ENCODE peak calls at places on chromosomes 1 and 21, in five cellular contexts. S is RWPE2, D is H9, Q is breast epithelium, V is pancreas. N is an unnamed sample.

GRCh38 chr1:8094481-8095241 is 68.6 kb upstream of the ERRFI1 start:
- DNase-seq in V (no peak), D (no peak), S (no peak), Q (no peak), N (no peak)

GRCh38 chr21:38712076-38712475 is 93.7 kb upstream of the ETS2 start:
- DNase-seq in V (no peak), S (no peak), D (peak; percentile 78), Q (no peak), N (no peak)

GRCh38 chr21:27339902-27340301 is 373.0 kb upstream of the ADAMTS5 start:
- DNase-seq in D (no peak), V (no peak), Q (no peak), S (no peak), N (no peak)

GRCh38 chr1:30148676-30149075 is 574.7 kb downstream of the MATN1 start:
- DNase-seq in Q (no peak), S (no peak), V (no peak), D (no peak), N (no peak)

GRCh38 chr1:223838125-223838854 is 7.5 kb downstream of the TP53BP2 start:
- DNase-seq in Q (no peak), D (no peak), V (no peak), S (no peak), N (no peak)

GRCh38 chr1:226201029-226201593 is 14.6 kb upstream of the ACBD3 start:
- DNase-seq in S (no peak), Q (no peak), D (peak; percentile 65), V (no peak), N (no peak)

GRCh38 chr1:227897704-227898438 is 49.9 kb downstream of the WNT9A start:
- DNase-seq in S (peak; percentile 11), D (peak; percentile 19), V (no peak), Q (peak; percentile 13), N (no peak)

GRCh38 chr1:3313579-3313955 is 140.9 kb upstream of the ARHGEF16 start:
- DNase-seq in D (peak; percentile 46), Q (peak; percentile 83), S (no peak), V (peak; percentile 80), N (peak; percentile 88)

GRCh38 chr1:10629091-10629815 is 154.5 kb downstream of the PEX14 start:
- DNase-seq in D (no peak), V (peak; percentile 71), Q (no peak), S (peak; percentile 61), N (no peak)

GRCh38 chr1:61083799-61084385 is 1.5 kb downstream of the NFIA start:
- DNase-seq in V (no peak), Q (no peak), S (no peak), D (no peak), N (no peak)

GRCh38 chr21:35016517-35017188 is 32.4 kb downstream of the RUNX1 start:
- DNase-seq in S (no peak), V (no peak), Q (no peak), D (no peak), N (no peak)

GRCh38 chr21:29481081-29481480 is 182.4 kb downstream of the BACH1 start:
- DNase-seq in S (no peak), Q (no peak), D (no peak), V (no peak), N (no peak)

GRCh38 chr1:40783001-40783905 is at the start of gene KCNQ4:
- DNase-seq in S (no peak), V (peak; percentile 75), D (peak; percentile 73), Q (peak; percentile 56), N (peak; percentile 73)

GRCh38 chr1:234533034-234533571 is 54.1 kb upstream of the TARBP1 start:
- DNase-seq in S (peak; percentile 66), V (no peak), D (no peak), Q (peak; percentile 60), N (peak; percentile 88)

GRCh38 chr1:168821434-168821833 is 92.4 kb upstream of the DPT start:
- DNase-seq in S (no peak), V (no peak), D (no peak), Q (no peak), N (no peak)

GRCh38 chr1:46128336-46128735 is 4.1 kb downstream of the PIK3R3 start:
- DNase-seq in D (no peak), Q (no peak), V (no peak), S (no peak), N (no peak)

GRCh38 chr1:205506409-205507196 is 2.1 kb downstream of the CDK18 start:
- DNase-seq in V (no peak), D (no peak), S (no peak), Q (no peak), N (no peak)

GRCh38 chr1:154557939-154558609 is 388 bp downstream of the UBE2Q1 start:
- DNase-seq in S (no peak), D (no peak), V (peak; percentile 87), Q (peak; percentile 53), N (peak; percentile 48)

GRCh38 chr1:43238104-43238503 is 31.7 kb upstream of the TMEM125 start:
- DNase-seq in V (no peak), Q (peak; percentile 32), D (peak; percentile 80), S (no peak), N (peak; percentile 57)

GRCh38 chr1:23548704-23549143 is 10.6 kb downstream of the ID3 start:
- DNase-seq in D (peak; percentile 63), V (no peak), Q (no peak), S (no peak), N (peak; percentile 67)

GRCh38 chr1:29136463-29136915 is 12.8 kb upstream of the TMEM200B start:
- DNase-seq in D (no peak), S (no peak), Q (no peak), V (peak; percentile 69), N (no peak)

GRCh38 chr21:43903451-43904091 is 38.5 kb downstream of the AGPAT3 start:
- DNase-seq in V (no peak), D (no peak), Q (no peak), S (no peak), N (peak; percentile 66)

GRCh38 chr1:158035976-158036583 is 42.6 kb downstream of the KIRREL1 start:
- DNase-seq in V (no peak), D (no peak), Q (no peak), S (no peak), N (no peak)

GRCh38 chr1:209402697-209403096 is 180.8 kb upstream of the CAMK1G start:
- DNase-seq in Q (no peak), S (no peak), V (no peak), D (no peak), N (no peak)

GRCh38 chr1:209405183-209405823 is 178.2 kb upstream of the CAMK1G start:
- DNase-seq in V (no peak), Q (no peak), D (no peak), S (no peak), N (no peak)

GRCh38 chr1:209403921-209404320 is 179.6 kb upstream of the CAMK1G start:
- DNase-seq in V (no peak), Q (no peak), D (no peak), S (no peak), N (no peak)

GRCh38 chr1:209404577-209404976 is 178.9 kb upstream of the CAMK1G start:
- DNase-seq in D (no peak), Q (peak; percentile 54), V (no peak), S (no peak), N (no peak)

DNA sequence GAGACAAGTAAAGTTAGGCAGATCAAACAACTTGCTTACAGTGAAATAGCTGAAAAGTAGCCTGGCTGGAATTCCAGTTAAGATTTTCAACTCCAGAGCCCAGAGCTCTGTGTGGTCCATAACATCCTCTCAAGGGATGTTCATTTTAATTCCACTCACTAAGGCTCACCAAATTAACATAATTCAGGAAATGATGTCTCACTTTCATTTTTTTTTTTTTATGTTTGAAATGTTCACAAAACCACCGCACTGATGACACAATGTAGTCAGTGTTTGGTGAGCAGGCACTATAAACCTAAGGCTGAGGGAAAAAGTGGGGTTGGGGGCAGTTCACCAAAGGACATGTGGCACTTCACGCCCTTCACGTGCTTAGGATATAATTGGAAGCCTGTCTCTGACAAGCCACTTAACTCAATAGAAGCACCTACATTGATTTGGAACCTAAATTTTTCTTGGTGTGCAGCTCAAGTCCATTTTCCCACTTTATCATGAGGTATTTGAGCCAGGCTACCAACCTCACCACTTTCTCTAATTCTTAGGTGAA is 177.3 kb upstream of the CAMK1G start:
- DNase-seq in S (no peak), Q (no peak), D (no peak), V (no peak), N (no peak)
- H3K27ac ChIP-seq in S (peak overlapping the region; percentile 99), Q (peak overlapping the region; percentile 63), D (no peak overlapping the region), V (no peak overlapping the region), N (no peak overlapping the region)

GRCh38 chr1:208129489-208129888 is 114.7 kb downstream of the PLXNA2 start:
- DNase-seq in D (no peak), S (no peak), Q (no peak), V (no peak), N (no peak)

GRCh38 chr1:208134491-208134890 is 109.7 kb downstream of the PLXNA2 start:
- DNase-seq in S (no peak), V (no peak), D (no peak), Q (no peak), N (no peak)

GRCh38 chr1:208129057-208129456 is 115.1 kb downstream of the PLXNA2 start:
- DNase-seq in D (no peak), V (no peak), S (no peak), Q (no peak), N (no peak)

GRCh38 chr1:208132287-208132882 is 111.8 kb downstream of the PLXNA2 start:
- DNase-seq in S (peak; percentile 61), D (peak; percentile 88), Q (peak; percentile 66), V (peak; percentile 91), N (peak; percentile 93)

GRCh38 chr1:208131631-208132286 is 112.4 kb downstream of the PLXNA2 start:
- DNase-seq in V (no peak), D (no peak), Q (no peak), S (no peak), N (no peak)
- H3K4me1 ChIP-seq in V (peaks cover 9% of the 10 kb centered on the region), D (peaks cover 7% of the 10 kb centered on the region), Q (no peaks in the 10 kb centered on the region), S (peaks cover 8% of the 10 kb centered on the region), N (peaks cover 59% of the 10 kb centered on the region)

GRCh38 chr1:156494309-156494895 is 6.2 kb downstream of the MEF2D start:
- DNase-seq in V (no peak), D (no peak), S (no peak), Q (no peak), N (peak; percentile 17)
- H3K27ac ChIP-seq in V (no peak overlapping the region), D (no peak overlapping the region), S (no peak overlapping the region), Q (peak overlapping the region; percentile 68), N (peak overlapping the region; percentile 99)

GRCh38 chr1:115134231-115134630 is 44.9 kb upstream of the TSPAN2 start:
- DNase-seq in S (no peak), V (no peak), Q (no peak), D (no peak), N (peak; percentile 25)
- H3K4me1 ChIP-seq in S (peaks cover 40% of the 10 kb centered on the region), V (no peaks in the 10 kb centered on the region), Q (no peaks in the 10 kb centered on the region), D (no peaks in the 10 kb centered on the region), N (peaks cover 17% of the 10 kb centered on the region)

N was measured in psoas muscle.